ENCODE peak calls at places on chromosomes 3 and 15, in nine cellular contexts. Q, A, L, Y, C, S, I, T and U are unnamed samples.

GRCh38 chr3:170714151-170714550 is 128.3 kb upstream of the SLC7A14 start:
- DNase-seq in C (no peak), I (peak; percentile 66), T (no peak), L (no peak), Y (no peak), S (no peak), A (no peak), Q (no peak), U (no peak)

GRCh38 chr3:56783644-56784451 is 17.9 kb downstream of the ARHGEF3 start:
- DNase-seq in I (peak; percentile 86), A (peak; percentile 93), T (peak; percentile 70), Q (no peak), Y (no peak), S (peak; percentile 85), L (no peak), C (no peak), U (no peak)

GRCh38 chr15:38842991-38843610 is 278.5 kb upstream of the RASGRP1 start:
- DNase-seq in Q (no peak), L (no peak), C (no peak), Y (no peak), S (no peak), A (no peak), T (no peak), I (peak; percentile 37), U (no peak)

GRCh38 chr15:65083262-65083701 is 6.7 kb downstream of the KBTBD13 start:
- DNase-seq in Q (peak; percentile 51), A (no peak), Y (no peak), L (peak; percentile 42), C (no peak), T (no peak), I (peak; percentile 58), S (no peak), U (no peak)

GRCh38 chr15:32676095-32676643 is 34.7 kb downstream of the SCG5 start:
- DNase-seq in I (no peak), S (no peak), L (no peak), T (no peak), Y (no peak), C (no peak), Q (no peak), A (no peak), U (no peak)

GRCh38 chr3:99286266-99286845 is 352.0 kb upstream of the COL8A1 start:
- DNase-seq in S (no peak), Q (no peak), I (peak; percentile 74), Y (no peak), T (no peak), A (no peak), C (no peak), L (no peak), U (no peak)

GRCh38 chr3:168034152-168034928 is 61.4 kb downstream of the GOLIM4 start:
- DNase-seq in Q (no peak), T (no peak), C (no peak), A (no peak), L (no peak), S (no peak), I (peak; percentile 64), Y (no peak), U (no peak)

GRCh38 chr15:32651229-32651837 is 9.8 kb downstream of the SCG5 start:
- DNase-seq in T (peak; percentile 56), S (peak; percentile 39), C (peak; percentile 34), Q (no peak), Y (peak; percentile 59), L (peak; percentile 70), A (no peak), I (peak; percentile 79), U (no peak)

GRCh38 chr3:73319179-73319769 is 257.8 kb downstream of the EBLN2 start:
- DNase-seq in T (no peak), C (no peak), Y (no peak), L (no peak), A (no peak), Q (no peak), I (no peak), S (no peak), U (no peak)

GRCh38 chr15:86079491-86080266 is at the start of gene AGBL1:
- DNase-seq in Q (peak; percentile 84), L (peak; percentile 42), C (no peak), S (peak; percentile 73), A (no peak), I (no peak), Y (no peak), T (no peak), U (no peak)

GRCh38 chr3:149532463-149533180 is 58.1 kb downstream of the TM4SF4 start:
- DNase-seq in L (no peak), C (no peak), A (no peak), S (no peak), T (no peak), Q (no peak), I (no peak), Y (no peak), U (no peak)

GRCh38 chr15:40918146-40918798 is 10.9 kb upstream of the DLL4 start:
- DNase-seq in Y (no peak), I (no peak), C (no peak), Q (no peak), L (no peak), S (peak; percentile 75), A (no peak), T (no peak), U (no peak)

GRCh38 chr15:95843241-95843851 is 487.2 kb upstream of the NR2F2 start:
- DNase-seq in I (peak; percentile 61), Y (no peak), S (no peak), A (no peak), L (no peak), Q (no peak), C (no peak), T (no peak), U (no peak)

GRCh38 chr15:40471778-40472130 is 970 bp downstream of the CHST14 start:
- DNase-seq in L (peak; percentile 57), A (peak; percentile 12), I (peak; percentile 18), C (no peak), T (peak; percentile 37), Q (peak; percentile 70), Y (no peak), S (peak; percentile 25), U (no peak)

GRCh38 chr3:126413693-126414080 is 19.0 kb downstream of the CFAP100 start:
- DNase-seq in S (no peak), A (no peak), Y (no peak), C (no peak), T (peak; percentile 15), L (no peak), Q (no peak), I (no peak), U (no peak)

GRCh38 chr3:20056727-20057611 is 16.7 kb downstream of the KAT2B start:
- DNase-seq in S (no peak), Y (no peak), I (peak; percentile 80), C (no peak), T (no peak), L (no peak), Q (no peak), A (peak; percentile 72), U (no peak)

GRCh38 chr3:52350981-52351761 is 35.1 kb downstream of the DNAH1 start:
- DNase-seq in Q (no peak), A (no peak), Y (peak; percentile 43), C (no peak), S (no peak), T (no peak), L (no peak), I (no peak), U (peak; percentile 76)

GRCh38 chr15:77493324-77493907 is 72.7 kb downstream of the HMG20A start:
- DNase-seq in A (no peak), S (no peak), I (peak; percentile 62), L (no peak), Q (no peak), C (no peak), T (no peak), Y (no peak), U (no peak)

GRCh38 chr3:190533511-190534282 is 19.8 kb downstream of the IL1RAP start:
- DNase-seq in Q (peak; percentile 82), C (peak; percentile 84), A (peak; percentile 82), T (no peak), L (no peak), S (peak; percentile 37), I (peak; percentile 97), Y (peak; percentile 58), U (no peak)

DNA sequence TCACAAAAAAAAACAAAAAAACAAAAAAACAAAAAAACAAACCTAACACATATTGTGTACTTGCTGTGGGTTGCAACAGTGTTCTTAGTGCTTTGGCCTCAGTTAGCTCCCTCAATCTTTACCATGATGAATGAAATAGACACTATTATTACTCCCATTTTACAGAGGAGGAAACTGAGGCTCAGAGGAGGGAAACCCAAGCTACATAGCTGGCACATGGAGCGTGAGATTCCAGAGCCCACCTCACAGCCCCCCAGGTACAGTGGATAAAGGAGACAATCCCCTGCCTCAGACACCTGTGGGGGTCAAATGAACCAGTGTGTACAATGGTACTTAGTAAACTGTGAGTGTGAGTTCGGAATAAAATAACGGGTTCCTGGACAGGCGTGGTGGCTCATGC is 104.9 kb upstream of the SMAD3 start:
- DNase-seq in Y (no peak), I (no peak), C (no peak), S (no peak), A (no peak), T (no peak), L (no peak), Q (no peak), U (no peak)
- TF ChIP-seq CTCF in Y (no peak), I (no peak), C (no peak), S (no peak), A (no peak), T (no peak), L (no peak), Q (no peak), U (no peak)

GRCh38 chr3:134630506-134630905 is 20.3 kb downstream of the KY start:
- DNase-seq in I (peak; percentile 37), T (peak; percentile 24), Y (no peak), L (no peak), S (no peak), A (no peak), Q (no peak), C (no peak), U (no peak)
- TF ChIP-seq CTCF in I (peak; percentile 53), T (no peak), Y (no peak), L (no peak), S (no peak), A (no peak), Q (no peak), C (peak; percentile 39), U (peak; percentile 22)

DNA sequence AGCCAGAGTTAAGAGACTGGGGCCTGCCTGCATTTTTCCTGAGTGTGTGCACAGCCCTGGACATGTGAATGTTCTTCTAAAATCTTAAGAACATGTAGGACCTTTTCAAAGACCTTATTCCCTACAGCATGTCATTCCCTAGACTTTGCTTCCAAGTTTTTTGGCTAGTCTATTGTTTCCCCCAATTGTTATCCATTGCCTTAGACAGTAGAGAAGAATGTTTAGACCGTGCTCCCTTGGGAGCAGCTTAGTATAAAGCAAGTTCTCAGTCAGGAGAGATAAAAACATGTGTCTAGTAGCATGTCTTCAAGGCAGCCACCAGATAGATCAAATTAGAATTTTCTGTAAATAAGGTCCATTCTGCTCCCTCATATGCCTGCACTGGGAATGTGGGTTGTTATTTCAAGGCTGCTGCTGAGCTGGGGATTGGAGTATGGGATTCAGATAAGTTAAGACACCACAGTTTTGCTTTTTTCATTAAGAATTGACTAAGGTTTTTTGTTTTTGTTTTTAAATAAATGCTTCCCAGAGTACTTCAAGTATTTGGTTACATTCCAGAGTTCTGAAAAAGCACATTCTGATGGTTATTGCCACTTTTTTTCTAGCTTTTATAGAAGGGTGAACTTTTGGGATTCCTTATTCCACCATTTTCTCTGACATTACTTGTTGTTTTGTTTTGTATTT is 246.7 kb downstream of the RORA start:
- DNase-seq in L (no peak), S (no peak), C (no peak), Q (no peak), Y (no peak), I (no peak), T (no peak), A (no peak), U (no peak)
- TF ChIP-seq CTCF in L (no peak), S (no peak), C (no peak), Q (no peak), Y (no peak), I (no peak), T (no peak), A (no peak), U (no peak)

GRCh38 chr3:13762931-13763330 is 116.9 kb downstream of the WNT7A start:
- DNase-seq in L (no peak), T (no peak), Y (no peak), Q (no peak), S (no peak), I (no peak), A (no peak), C (no peak), U (no peak)
- TF ChIP-seq CTCF in L (no peak), T (no peak), Y (no peak), Q (no peak), S (no peak), I (no peak), A (no peak), C (no peak), U (no peak)